ENCODE peak calls at places on chromosomes 1 and 21, in six cellular contexts. One of them, this sample, is unnamed.

GRCh38 chr1:12620142-12620865 is 2.3 kb upstream of the DHRS3 start:
- DNase-seq in T-cell: no peak
- DNase-seq in iPS-NIHi11: no peak
- DNase-seq in activated CD4-positive, CD25-positive, alpha-beta regulatory T cell: no peak
- DNase-seq in lower lobe of right lung: no peak
- DNase-seq in iris pigment epithelial cell: no peak
- DNase-seq in this sample: no peak

GRCh38 chr1:43947061-43947889 is 525 bp downstream of the IPO13 start:
- DNase-seq in T-cell: no peak
- DNase-seq in iPS-NIHi11: no peak
- DNase-seq in activated CD4-positive, CD25-positive, alpha-beta regulatory T cell: no peak
- DNase-seq in lower lobe of right lung: no peak
- DNase-seq in iris pigment epithelial cell: no peak
- DNase-seq in this sample: no peak

GRCh38 chr1:111723871-111724270 is 15.3 kb downstream of the INKA2 start:
- DNase-seq in T-cell: no peak
- DNase-seq in iPS-NIHi11: no peak
- DNase-seq in activated CD4-positive, CD25-positive, alpha-beta regulatory T cell: no peak
- DNase-seq in lower lobe of right lung: no peak
- DNase-seq in iris pigment epithelial cell: no peak
- DNase-seq in this sample: no peak

GRCh38 chr21:16908087-16908486 is 604.8 kb upstream of the CXADR start:
- DNase-seq in T-cell: no peak
- DNase-seq in iPS-NIHi11: no peak
- DNase-seq in activated CD4-positive, CD25-positive, alpha-beta regulatory T cell: no peak
- DNase-seq in lower lobe of right lung: no peak
- DNase-seq in iris pigment epithelial cell: peak
- DNase-seq in this sample: no peak

GRCh38 chr1:56968878-56969495 is 3.2 kb upstream of the C8B start:
- DNase-seq in T-cell: no peak
- DNase-seq in iPS-NIHi11: no peak
- DNase-seq in activated CD4-positive, CD25-positive, alpha-beta regulatory T cell: no peak
- DNase-seq in lower lobe of right lung: no peak
- DNase-seq in iris pigment epithelial cell: no peak
- DNase-seq in this sample: no peak

GRCh38 chr1:156392427-156392826 is 23.4 kb downstream of the RHBG start:
- DNase-seq in T-cell: no peak
- DNase-seq in iPS-NIHi11: peak
- DNase-seq in activated CD4-positive, CD25-positive, alpha-beta regulatory T cell: no peak
- DNase-seq in lower lobe of right lung: no peak
- DNase-seq in iris pigment epithelial cell: no peak
- DNase-seq in this sample: no peak

GRCh38 chr1:204589409-204590038 is 73.3 kb downstream of the MDM4 start:
- DNase-seq in T-cell: no peak
- DNase-seq in iPS-NIHi11: no peak
- DNase-seq in activated CD4-positive, CD25-positive, alpha-beta regulatory T cell: no peak
- DNase-seq in lower lobe of right lung: no peak
- DNase-seq in iris pigment epithelial cell: no peak
- DNase-seq in this sample: no peak

GRCh38 chr1:86409416-86410021 is 13.4 kb upstream of the ODF2L start:
- DNase-seq in T-cell: no peak
- DNase-seq in iPS-NIHi11: no peak
- DNase-seq in activated CD4-positive, CD25-positive, alpha-beta regulatory T cell: no peak
- DNase-seq in lower lobe of right lung: peak
- DNase-seq in iris pigment epithelial cell: no peak
- DNase-seq in this sample: no peak

GRCh38 chr1:1264868-1265272 is 8.8 kb downstream of the UBE2J2 start:
- DNase-seq in T-cell: no peak
- DNase-seq in iPS-NIHi11: peak
- DNase-seq in activated CD4-positive, CD25-positive, alpha-beta regulatory T cell: no peak
- DNase-seq in lower lobe of right lung: no peak
- DNase-seq in iris pigment epithelial cell: peak
- DNase-seq in this sample: no peak

GRCh38 chr1:172343246-172344099 is 77.0 kb upstream of the C1orf105 start:
- DNase-seq in T-cell: no peak
- DNase-seq in iPS-NIHi11: no peak
- DNase-seq in activated CD4-positive, CD25-positive, alpha-beta regulatory T cell: no peak
- DNase-seq in lower lobe of right lung: no peak
- DNase-seq in iris pigment epithelial cell: peak
- DNase-seq in this sample: no peak

GRCh38 chr1:78536427-78536826 is 45.7 kb downstream of the PTGFR start:
- DNase-seq in T-cell: no peak
- DNase-seq in iPS-NIHi11: no peak
- DNase-seq in activated CD4-positive, CD25-positive, alpha-beta regulatory T cell: no peak
- DNase-seq in lower lobe of right lung: no peak
- DNase-seq in iris pigment epithelial cell: peak
- DNase-seq in this sample: no peak

GRCh38 chr1:205920159-205920558 is 23.1 kb downstream of the SLC26A9 start:
- DNase-seq in T-cell: no peak
- DNase-seq in iPS-NIHi11: no peak
- DNase-seq in activated CD4-positive, CD25-positive, alpha-beta regulatory T cell: no peak
- DNase-seq in lower lobe of right lung: peak
- DNase-seq in iris pigment epithelial cell: no peak
- DNase-seq in this sample: no peak

GRCh38 chr1:151309851-151310323 is 17.3 kb downstream of the PI4KB start:
- DNase-seq in T-cell: no peak
- DNase-seq in iPS-NIHi11: peak
- DNase-seq in activated CD4-positive, CD25-positive, alpha-beta regulatory T cell: no peak
- DNase-seq in lower lobe of right lung: no peak
- DNase-seq in iris pigment epithelial cell: peak
- DNase-seq in this sample: no peak

GRCh38 chr1:87985071-87985470 is 656.4 kb downstream of the LMO4 start:
- DNase-seq in T-cell: no peak
- DNase-seq in iPS-NIHi11: no peak
- DNase-seq in activated CD4-positive, CD25-positive, alpha-beta regulatory T cell: no peak
- DNase-seq in lower lobe of right lung: no peak
- DNase-seq in iris pigment epithelial cell: no peak
- DNase-seq in this sample: no peak

GRCh38 chr1:41363632-41364320 is 2.5 kb downstream of the FOXO6 start:
- DNase-seq in T-cell: no peak
- DNase-seq in iPS-NIHi11: no peak
- DNase-seq in activated CD4-positive, CD25-positive, alpha-beta regulatory T cell: no peak
- DNase-seq in lower lobe of right lung: no peak
- DNase-seq in iris pigment epithelial cell: no peak
- DNase-seq in this sample: no peak

GRCh38 chr1:219629481-219629880 is 16.6 kb upstream of the ZC3H11B start:
- DNase-seq in T-cell: no peak
- DNase-seq in iPS-NIHi11: no peak
- DNase-seq in activated CD4-positive, CD25-positive, alpha-beta regulatory T cell: no peak
- DNase-seq in lower lobe of right lung: no peak
- DNase-seq in iris pigment epithelial cell: no peak
- DNase-seq in this sample: no peak

GRCh38 chr1:172969611-172970010 is 81.1 kb downstream of the TNFSF18 start:
- DNase-seq in T-cell: no peak
- DNase-seq in iPS-NIHi11: no peak
- DNase-seq in activated CD4-positive, CD25-positive, alpha-beta regulatory T cell: no peak
- DNase-seq in lower lobe of right lung: no peak
- DNase-seq in iris pigment epithelial cell: peak
- DNase-seq in this sample: no peak

GRCh38 chr1:114585221-114585620 is 3.8 kb upstream of the BCAS2 start:
- DNase-seq in T-cell: no peak
- DNase-seq in iPS-NIHi11: no peak
- DNase-seq in activated CD4-positive, CD25-positive, alpha-beta regulatory T cell: no peak
- DNase-seq in lower lobe of right lung: no peak
- DNase-seq in iris pigment epithelial cell: no peak
- DNase-seq in this sample: no peak

GRCh38 chr1:58802640-58803476 is 19.0 kb upstream of the JUN start:
- DNase-seq in T-cell: no peak
- DNase-seq in iPS-NIHi11: no peak
- DNase-seq in activated CD4-positive, CD25-positive, alpha-beta regulatory T cell: no peak
- DNase-seq in lower lobe of right lung: no peak
- DNase-seq in iris pigment epithelial cell: no peak
- DNase-seq in this sample: no peak

GRCh38 chr1:4395158-4395557 is 259.3 kb upstream of the AJAP1 start:
- DNase-seq in T-cell: no peak
- DNase-seq in iPS-NIHi11: no peak
- DNase-seq in activated CD4-positive, CD25-positive, alpha-beta regulatory T cell: no peak
- DNase-seq in lower lobe of right lung: no peak
- DNase-seq in iris pigment epithelial cell: peak
- DNase-seq in this sample: no peak

GRCh38 chr1:3703786-3704396 is 48.4 kb upstream of the CCDC27 start:
- DNase-seq in T-cell: no peak
- DNase-seq in iPS-NIHi11: no peak
- DNase-seq in activated CD4-positive, CD25-positive, alpha-beta regulatory T cell: no peak
- DNase-seq in lower lobe of right lung: no peak
- DNase-seq in iris pigment epithelial cell: no peak
- DNase-seq in this sample: no peak

GRCh38 chr1:99590578-99591209 is 55.2 kb upstream of the PALMD start:
- DNase-seq in T-cell: no peak
- DNase-seq in iPS-NIHi11: no peak
- DNase-seq in activated CD4-positive, CD25-positive, alpha-beta regulatory T cell: no peak
- DNase-seq in lower lobe of right lung: no peak
- DNase-seq in iris pigment epithelial cell: peak
- DNase-seq in this sample: no peak

GRCh38 chr1:113903496-113904291 is 905 bp downstream of the AP4B1 start:
- DNase-seq in T-cell: no peak
- DNase-seq in iPS-NIHi11: no peak
- DNase-seq in activated CD4-positive, CD25-positive, alpha-beta regulatory T cell: no peak
- DNase-seq in lower lobe of right lung: no peak
- DNase-seq in iris pigment epithelial cell: no peak
- DNase-seq in this sample: no peak

GRCh38 chr1:176893625-176894352 is 270.7 kb downstream of the ASTN1 start:
- DNase-seq in T-cell: no peak
- DNase-seq in iPS-NIHi11: no peak
- DNase-seq in activated CD4-positive, CD25-positive, alpha-beta regulatory T cell: no peak
- DNase-seq in lower lobe of right lung: no peak
- DNase-seq in iris pigment epithelial cell: no peak
- DNase-seq in this sample: no peak

GRCh38 chr1:233006582-233006981 is 56.2 kb downstream of the NTPCR start:
- DNase-seq in T-cell: no peak
- DNase-seq in iPS-NIHi11: no peak
- DNase-seq in activated CD4-positive, CD25-positive, alpha-beta regulatory T cell: no peak
- DNase-seq in lower lobe of right lung: no peak
- DNase-seq in iris pigment epithelial cell: no peak
- DNase-seq in this sample: no peak

GRCh38 chr1:219298581-219299148 is 125.0 kb downstream of the LYPLAL1 start:
- DNase-seq in T-cell: no peak
- DNase-seq in iPS-NIHi11: no peak
- DNase-seq in activated CD4-positive, CD25-positive, alpha-beta regulatory T cell: no peak
- DNase-seq in lower lobe of right lung: no peak
- DNase-seq in iris pigment epithelial cell: peak
- DNase-seq in this sample: no peak

GRCh38 chr1:182716740-182717720 is 32.6 kb upstream of the RGS8 start:
- DNase-seq in T-cell: no peak
- DNase-seq in iPS-NIHi11: no peak
- DNase-seq in activated CD4-positive, CD25-positive, alpha-beta regulatory T cell: no peak
- DNase-seq in lower lobe of right lung: no peak
- DNase-seq in iris pigment epithelial cell: no peak
- DNase-seq in this sample: no peak